ENCODE peak calls at places on chromosomes 6 and 20, in ten cellular contexts. T, V, M, U, N, F, Q, W, K and Z are unnamed samples.

GRCh38 chr6:169092375-169092774 is 161.3 kb downstream of the THBS2 start:
- DNase-seq in T (no peak), V (no peak), M (no peak), U (no peak), N (no peak), F (no peak), Q (no peak), W (no peak), K (no peak), Z (no peak)

GRCh38 chr20:38321959-38322598 is 18.1 kb downstream of the BPI start:
- DNase-seq in T (peak; percentile 31), V (no peak), M (no peak), U (peak; percentile 34), N (peak; percentile 51), F (peak; percentile 20), Q (peak; percentile 12), W (peak; percentile 40), K (no peak), Z (no peak)

GRCh38 chr6:120211955-120212792 is 862.6 kb upstream of the MAN1A1 start:
- DNase-seq in T (no peak), V (no peak), M (no peak), U (no peak), N (no peak), F (no peak), Q (no peak), W (no peak), K (no peak), Z (no peak)

GRCh38 chr6:158718431-158719126 is 68.7 kb downstream of the SYTL3 start:
- DNase-seq in T (peak; percentile 50), V (peak; percentile 77), M (peak; percentile 48), U (no peak), N (no peak), F (peak; percentile 75), Q (no peak), W (no peak), K (no peak), Z (peak; percentile 81)

GRCh38 chr6:151160869-151161268 is 78.9 kb upstream of the AKAP12 start:
- DNase-seq in T (peak; percentile 94), V (no peak), M (peak; percentile 43), U (no peak), N (peak; percentile 39), F (peak; percentile 51), Q (no peak), W (no peak), K (no peak), Z (no peak)

GRCh38 chr20:4780245-4780644 is 58.5 kb downstream of the PRND start:
- DNase-seq in T (no peak), V (no peak), M (no peak), U (no peak), N (no peak), F (no peak), Q (no peak), W (no peak), K (no peak), Z (no peak)

GRCh38 chr6:110760589-110760988 is 54.7 kb downstream of the CDK19 start:
- DNase-seq in T (no peak), V (no peak), M (no peak), U (no peak), N (no peak), F (no peak), Q (no peak), W (no peak), K (no peak), Z (no peak)

GRCh38 chr6:88982720-88983119 is 19.3 kb upstream of the RNGTT start:
- DNase-seq in T (peak; percentile 53), V (no peak), M (peak; percentile 56), U (peak; percentile 62), N (peak; percentile 53), F (peak; percentile 64), Q (peak; percentile 69), W (peak; percentile 36), K (no peak), Z (no peak)

GRCh38 chr6:42185597-42185996 is 9.2 kb downstream of the GUCA1B start:
- DNase-seq in T (no peak), V (no peak), M (no peak), U (no peak), N (no peak), F (no peak), Q (no peak), W (no peak), K (no peak), Z (no peak)

GRCh38 chr6:36663504-36664446 is 14.7 kb upstream of the CDKN1A start:
- DNase-seq in T (no peak), V (no peak), M (no peak), U (no peak), N (no peak), F (no peak), Q (no peak), W (no peak), K (no peak), Z (no peak)

GRCh38 chr6:160730911-160731310 is 28.9 kb downstream of the PLG start:
- DNase-seq in T (no peak), V (no peak), M (no peak), U (no peak), N (no peak), F (peak; percentile 10), Q (no peak), W (no peak), K (no peak), Z (no peak)

GRCh38 chr20:62900692-62901584 is 25.4 kb downstream of the DIDO1 start:
- DNase-seq in T (peak; percentile 48), V (no peak), M (peak; percentile 39), U (peak; percentile 71), N (no peak), F (peak; percentile 42), Q (no peak), W (no peak), K (no peak), Z (no peak)
- TF ChIP-seq POLR2A in T (no peak), V (no peak), M (no peak), U (peak; percentile 41), N (no peak), F (no peak), Q (no peak), W (no peak), K (no peak), Z (no peak)

GRCh38 chr6:12336121-12336971 is 46.2 kb downstream of the EDN1 start:
- DNase-seq in T (no peak), V (no peak), M (no peak), U (no peak), N (no peak), F (peak; percentile 39), Q (no peak), W (no peak), K (no peak), Z (no peak)

GRCh38 chr6:12339022-12339421 is 48.9 kb downstream of the EDN1 start:
- DNase-seq in T (no peak), V (no peak), M (no peak), U (no peak), N (no peak), F (no peak), Q (no peak), W (no peak), K (no peak), Z (no peak)

GRCh38 chr6:12334524-12335130 is 44.5 kb downstream of the EDN1 start:
- DNase-seq in T (no peak), V (no peak), M (no peak), U (no peak), N (no peak), F (no peak), Q (no peak), W (no peak), K (no peak), Z (no peak)

GRCh38 chr6:12335131-12335527 is 45.0 kb downstream of the EDN1 start:
- DNase-seq in T (no peak), V (no peak), M (no peak), U (no peak), N (no peak), F (no peak), Q (no peak), W (no peak), K (no peak), Z (no peak)

DNA sequence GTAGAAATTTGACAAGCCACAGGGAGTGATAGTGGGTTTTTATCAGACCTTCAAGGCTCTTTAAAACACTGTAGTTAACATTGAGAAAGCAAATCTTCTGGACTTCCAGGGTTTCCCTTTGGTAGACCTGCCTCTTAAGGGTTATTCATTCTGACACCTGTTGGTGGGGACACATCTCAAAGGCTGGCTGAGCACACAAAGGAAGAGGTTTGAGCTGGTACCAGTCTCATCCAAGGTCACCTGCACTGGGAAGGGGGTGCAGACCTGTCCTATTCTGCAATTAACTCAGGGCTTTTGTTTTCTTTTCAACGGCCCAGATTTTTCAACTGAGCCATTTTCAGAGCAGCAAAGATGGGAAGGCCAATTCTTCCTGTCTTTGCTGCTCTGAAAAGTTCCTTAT is 45.6 kb downstream of the EDN1 start:
- DNase-seq in T (no peak), V (no peak), M (no peak), U (no peak), N (no peak), F (no peak), Q (no peak), W (no peak), K (no peak), Z (no peak)
- H3K27ac ChIP-seq in T (no peak overlapping the region), V (no peak overlapping the region), M (peak overlapping the region; percentile 81), U (no peak overlapping the region), N (no peak overlapping the region), F (peak overlapping the region; percentile 94), Q (no peak overlapping the region), W (no peak overlapping the region), K (no peak overlapping the region), Z (no peak overlapping the region)

GRCh38 chr20:48846516-48847492 is 19.0 kb upstream of the PREX1 start:
- DNase-seq in T (no peak), V (peak; percentile 19), M (no peak), U (no peak), N (no peak), F (no peak), Q (no peak), W (no peak), K (no peak), Z (peak; percentile 71)
- TF ChIP-seq POLR2A in T (no peak), V (no peak), M (no peak), U (no peak), N (no peak), F (no peak), Q (no peak), W (no peak), K (no peak), Z (no peak)

GRCh38 chr6:137424243-137424642 is 70.0 kb downstream of the OLIG3 start:
- DNase-seq in T (no peak), V (no peak), M (no peak), U (no peak), N (no peak), F (no peak), Q (no peak), W (no peak), K (no peak), Z (no peak)
- H3K27ac ChIP-seq in T (no peak overlapping the region), V (no peak overlapping the region), M (no peak overlapping the region), U (no peak overlapping the region), N (no peak overlapping the region), F (no peak overlapping the region), Q (no peak overlapping the region), W (no peak overlapping the region), K (no peak overlapping the region), Z (no peak overlapping the region)

GRCh38 chr6:31493875-31494694 is 3.9 kb upstream of the MICB start:
- DNase-seq in T (peak; percentile 78), V (no peak), M (peak; percentile 87), U (peak; percentile 73), N (peak; percentile 32), F (peak; percentile 87), Q (peak; percentile 50), W (peak; percentile 83), K (no peak), Z (peak; percentile 90)
- TF ChIP-seq POLR2A in T (no peak), V (no peak), M (no peak), U (peak; percentile 18), N (no peak), F (peak; percentile 43), Q (no peak), W (no peak), K (no peak), Z (peak; percentile 34)